ENCODE peak calls at places on chromosomes 5 and 9, in ten cellular contexts. M is heart left ventricle, T is cardiac muscle cell, K is AG08396, D is left ventricle myocardium inferior, O is H4, P is pulmonary artery endothelial cell, V is G401, I is non-pigmented ciliary epithelial cell, R is NCI-H510A treated with DMSO at 0.1 percent for 48 hours. X is an unnamed sample.

GRCh38 chr5:1080414-1080813 is 31.4 kb downstream of the SLC12A7 start:
- DNase-seq in M (peak; percentile 68), T (no peak), K (no peak), D (no peak), O (no peak), P (no peak), V (no peak), I (no peak), R (no peak), X (no peak)

GRCh38 chr9:14262836-14263235 is 51.1 kb downstream of the NFIB start:
- DNase-seq in M (no peak), T (no peak), K (no peak), D (no peak), O (no peak), P (no peak), V (no peak), I (no peak), R (no peak), X (no peak)

GRCh38 chr5:140244525-140245025 is 58.3 kb downstream of the PFDN1 start:
- DNase-seq in M (peak; percentile 96), T (peak; percentile 93), K (peak; percentile 83), D (peak; percentile 91), O (peak; percentile 81), P (peak; percentile 79), V (peak; percentile 92), I (peak; percentile 67), R (peak; percentile 76), X (peak; percentile 96)

GRCh38 chr9:126376311-126376902 is 49.8 kb downstream of the MVB12B start:
- DNase-seq in M (no peak), T (no peak), K (no peak), D (no peak), O (no peak), P (no peak), V (no peak), I (no peak), R (peak; percentile 63), X (no peak)

GRCh38 chr9:124258765-124259272 is 1.1 kb downstream of the NEK6 start:
- DNase-seq in M (no peak), T (peak; percentile 49), K (no peak), D (no peak), O (no peak), P (no peak), V (no peak), I (no peak), R (no peak), X (peak; percentile 39)

GRCh38 chr5:82159014-82159413 is 119.1 kb downstream of the RPS23 start:
- DNase-seq in M (no peak), T (no peak), K (no peak), D (no peak), O (peak; percentile 54), P (no peak), V (no peak), I (peak; percentile 55), R (no peak), X (peak; percentile 72)

GRCh38 chr5:1130218-1130946 is 18.5 kb upstream of the SLC12A7 start:
- DNase-seq in M (no peak), T (no peak), K (no peak), D (no peak), O (no peak), P (no peak), V (no peak), I (no peak), R (peak; percentile 99), X (no peak)

GRCh38 chr5:136058031-136058971 is 29.5 kb downstream of the TGFBI start:
- DNase-seq in M (peak; percentile 77), T (no peak), K (peak; percentile 75), D (peak; percentile 66), O (peak; percentile 100), P (no peak), V (no peak), I (peak; percentile 98), R (peak; percentile 11), X (peak; percentile 95)

GRCh38 chr9:133711428-133712220 is 26.5 kb downstream of the SARDH start:
- DNase-seq in M (peak; percentile 51), T (no peak), K (no peak), D (no peak), O (no peak), P (no peak), V (no peak), I (no peak), R (no peak), X (no peak)

GRCh38 chr9:6686396-6686795 is 40.9 kb upstream of the GLDC start:
- DNase-seq in M (no peak), T (no peak), K (peak; percentile 24), D (no peak), O (no peak), P (no peak), V (peak; percentile 40), I (no peak), R (no peak), X (peak; percentile 38)

GRCh38 chr5:179763215-179763945 is 30.4 kb upstream of the LTC4S start:
- DNase-seq in M (peak; percentile 73), T (peak; percentile 72), K (peak; percentile 77), D (peak; percentile 50), O (peak; percentile 92), P (peak; percentile 52), V (peak; percentile 84), I (peak; percentile 65), R (peak; percentile 31), X (peak; percentile 90)

GRCh38 chr5:153551537-153552079 is 61.1 kb downstream of the GRIA1 start:
- DNase-seq in M (no peak), T (no peak), K (peak; percentile 80), D (no peak), O (peak; percentile 45), P (peak; percentile 79), V (no peak), I (peak; percentile 93), R (no peak), X (no peak)

GRCh38 chr9:93813221-93813620 is 141.9 kb downstream of the BARX1 start:
- DNase-seq in M (no peak), T (no peak), K (no peak), D (no peak), O (no peak), P (no peak), V (no peak), I (no peak), R (no peak), X (no peak)

GRCh38 chr9:113375057-113376023 is 1.4 kb downstream of the HDHD3 start:
- DNase-seq in M (no peak), T (no peak), K (peak; percentile 32), D (no peak), O (no peak), P (no peak), V (no peak), I (no peak), R (no peak), X (peak; percentile 11)

GRCh38 chr9:125810161-125810560 is 63.0 kb downstream of the PBX3 start:
- DNase-seq in M (no peak), T (no peak), K (no peak), D (no peak), O (no peak), P (no peak), V (no peak), I (no peak), R (no peak), X (no peak)

GRCh38 chr9:120152295-120152694 is 427.7 kb downstream of the CDK5RAP2 start:
- DNase-seq in M (peak; percentile 38), T (peak; percentile 28), K (no peak), D (peak; percentile 18), O (no peak), P (no peak), V (peak; percentile 69), I (no peak), R (no peak), X (no peak)

GRCh38 chr5:76537073-76537543 is 86.1 kb downstream of the F2RL2 start:
- DNase-seq in M (no peak), T (no peak), K (no peak), D (no peak), O (no peak), P (no peak), V (no peak), I (peak; percentile 6), R (no peak), X (no peak)

GRCh38 chr5:180194410-180195345 is 14.3 kb downstream of the RASGEF1C start:
- DNase-seq in M (no peak), T (no peak), K (no peak), D (no peak), O (no peak), P (no peak), V (peak; percentile 74), I (no peak), R (no peak), X (no peak)

GRCh38 chr5:132394681-132395259 is 25.3 kb downstream of the SLC22A5 start:
- DNase-seq in M (no peak), T (no peak), K (no peak), D (no peak), O (no peak), P (no peak), V (no peak), I (no peak), R (peak; percentile 82), X (no peak)

GRCh38 chr5:169095976-169096375 is 205.0 kb downstream of the SLIT3 start:
- DNase-seq in M (no peak), T (no peak), K (no peak), D (no peak), O (no peak), P (no peak), V (no peak), I (no peak), R (no peak), X (no peak)

GRCh38 chr5:81755320-81755719 is 4.4 kb upstream of the SSBP2 start:
- DNase-seq in M (no peak), T (peak; percentile 47), K (peak; percentile 74), D (peak; percentile 31), O (peak; percentile 87), P (peak; percentile 32), V (no peak), I (peak; percentile 83), R (no peak), X (no peak)

GRCh38 chr5:32435416-32435815 is 9.1 kb downstream of the ZFR start:
- DNase-seq in M (no peak), T (no peak), K (no peak), D (no peak), O (no peak), P (no peak), V (no peak), I (no peak), R (no peak), X (no peak)

GRCh38 chr5:55316289-55316688 is 8.5 kb downstream of the MTREX start:
- DNase-seq in M (no peak), T (no peak), K (no peak), D (no peak), O (no peak), P (no peak), V (no peak), I (no peak), R (no peak), X (no peak)

GRCh38 chr5:38726279-38726678 is 119.5 kb upstream of the OSMR start:
- DNase-seq in M (no peak), T (no peak), K (no peak), D (no peak), O (no peak), P (no peak), V (no peak), I (no peak), R (no peak), X (no peak)

GRCh38 chr5:113242481-113243348 is 192.1 kb downstream of the TSSK1B start:
- DNase-seq in M (no peak), T (no peak), K (no peak), D (no peak), O (no peak), P (no peak), V (no peak), I (no peak), R (no peak), X (no peak)

GRCh38 chr5:65919773-65920172 is 6.6 kb upstream of the ERBIN start:
- DNase-seq in M (no peak), T (no peak), K (peak; percentile 32), D (no peak), O (no peak), P (no peak), V (no peak), I (no peak), R (no peak), X (no peak)

GRCh38 chr5:143985832-143986485 is 174.0 kb downstream of the HMHB1 start:
- DNase-seq in M (no peak), T (no peak), K (peak; percentile 49), D (no peak), O (no peak), P (no peak), V (no peak), I (peak; percentile 60), R (no peak), X (no peak)

GRCh38 chr9:27572918-27573698 is at the start of gene C9orf72:
- DNase-seq in M (peak; percentile 79), T (peak; percentile 84), K (peak; percentile 92), D (peak; percentile 80), O (peak; percentile 14), P (no peak), V (no peak), I (no peak), R (no peak), X (no peak)

X was measured in lung microvascular endothelial cell.